ENCODE peak calls at places on chromosomes 7 and 10, in six cellular contexts. A is activated naive CD8-positive, alpha-beta T cell treated with anti-CD3 and anti-CD28 coated beads, Interleukin-2, amount 50 U/mL, for 24 hours; S is cardiac fibroblast; N is activated gamma-delta T cell treated with anti-CD3 and anti-CD28 coated beads, Interleukin-2, amount 50 U/mL, for 16 hours; Z is NCI-H1105 treated with DMSO at 0.1 percent for 48 hours; B is lower lobe of right lung. L is an unnamed sample.

GRCh38 chr7:41628926-41629325 is 74.0 kb downstream of the INHBA start:
- DNase-seq in Z (no peak), B (no peak), N (no peak), A (no peak), S (peak), L (no peak)

GRCh38 chr7:4021413-4021812 is 660.7 kb upstream of the FOXK1 start:
- DNase-seq in B (no peak), Z (no peak), N (no peak), A (no peak), S (no peak), L (no peak)

GRCh38 chr7:142645777-142646176 is 103.5 kb upstream of the PRSS1 start:
- DNase-seq in S (no peak), Z (peak), A (no peak), B (no peak), N (no peak), L (no peak)

GRCh38 chr10:131179386-131179785 is 132.1 kb downstream of the TCERG1L start:
- DNase-seq in S (no peak), N (no peak), Z (no peak), A (no peak), B (no peak), L (peak)

GRCh38 chr7:25959168-25959734 is 192.7 kb upstream of the NFE2L3 start:
- DNase-seq in N (no peak), S (no peak), B (no peak), A (no peak), Z (no peak), L (no peak)

GRCh38 chr10:129863231-129863663 is 100.8 kb downstream of the EBF3 start:
- DNase-seq in A (no peak), Z (no peak), B (no peak), N (no peak), S (no peak), L (no peak)

GRCh38 chr10:16436367-16436757 is 448 bp upstream of the PTER start:
- DNase-seq in A (peak), N (no peak), B (peak), Z (no peak), S (no peak), L (peak)

GRCh38 chr7:128063025-128063560 is 31.9 kb upstream of the LRRC4 start:
- DNase-seq in B (no peak), Z (no peak), N (no peak), A (no peak), S (no peak), L (no peak)

GRCh38 chr7:123747620-123748141 is 1.1 kb downstream of the WASL start:
- DNase-seq in B (peak), S (peak), Z (peak), A (peak), N (no peak), L (peak)

GRCh38 chr7:148142660-148143248 is 447.8 kb upstream of the C7orf33 start:
- DNase-seq in B (no peak), A (no peak), N (no peak), Z (peak), S (peak), L (no peak)

GRCh38 chr10:131839351-131839750 is 61.5 kb upstream of the PPP2R2D start:
- DNase-seq in S (no peak), N (no peak), A (no peak), B (peak), Z (no peak), L (peak)